ENCODE peak calls at places on chromosome 16, in six cellular contexts. N, O, W, G, T and B are unnamed samples.

GRCh38 chr16:68275611-68276191 is 11.4 kb downstream of the SLC7A6 start:
- DNase-seq in N (no peak), O (no peak), W (peak), G (no peak), T (no peak), B (peak)

GRCh38 chr16:56637814-56638750 is at the start of gene MT1A:
- DNase-seq in N (peak), O (peak), W (no peak), G (peak), T (peak), B (no peak)

GRCh38 chr16:15690296-15690695 is 40.3 kb downstream of the NDE1 start:
- DNase-seq in N (no peak), O (no peak), W (no peak), G (no peak), T (no peak), B (no peak)

GRCh38 chr16:70703041-70703834 is 17.4 kb upstream of the MTSS2 start:
- DNase-seq in N (peak), O (peak), W (no peak), G (peak), T (no peak), B (no peak)

GRCh38 chr16:4257646-4258556 is 14.9 kb downstream of the TFAP4 start:
- DNase-seq in N (peak), O (no peak), W (no peak), G (no peak), T (no peak), B (no peak)

GRCh38 chr16:29820730-29821662 is 734 bp downstream of the MVP start:
- DNase-seq in N (no peak), O (no peak), W (peak), G (peak), T (no peak), B (peak)

GRCh38 chr16:57665541-57665940 is 2.6 kb upstream of the ADGRG3 start:
- DNase-seq in N (no peak), O (no peak), W (no peak), G (no peak), T (no peak), B (no peak)

GRCh38 chr16:50438041-50438437 is 69.3 kb upstream of the BRD7 start:
- DNase-seq in N (no peak), O (no peak), W (no peak), G (no peak), T (no peak), B (no peak)

GRCh38 chr16:89606006-89606405 is 7.4 kb upstream of the DPEP1 start:
- DNase-seq in N (no peak), O (no peak), W (no peak), G (no peak), T (no peak), B (no peak)

GRCh38 chr16:66996324-66996982 is 8.1 kb downstream of the CES4A start:
- DNase-seq in N (peak), O (no peak), W (no peak), G (peak), T (no peak), B (no peak)

GRCh38 chr16:1713933-1714332 is 7.9 kb downstream of the MAPK8IP3 start:
- DNase-seq in N (no peak), O (no peak), W (peak), G (no peak), T (no peak), B (no peak)

GRCh38 chr16:58508671-58509251 is 6.6 kb upstream of the SETD6 start:
- DNase-seq in N (no peak), O (no peak), W (no peak), G (no peak), T (no peak), B (no peak)

GRCh38 chr16:83901101-83901500 is 2.2 kb downstream of the MLYCD start:
- DNase-seq in N (no peak), O (no peak), W (no peak), G (no peak), T (no peak), B (no peak)

GRCh38 chr16:56610609-56611111 is 2.3 kb downstream of the MT2A start:
- DNase-seq in N (no peak), O (no peak), W (no peak), G (no peak), T (no peak), B (no peak)

GRCh38 chr16:11014159-11014558 is 69.8 kb downstream of the CLEC16A start:
- DNase-seq in N (no peak), O (no peak), W (no peak), G (no peak), T (no peak), B (no peak)

GRCh38 chr16:74998481-74999207 is at the start of gene ZNRF1:
- DNase-seq in N (peak), O (peak), W (peak), G (peak), T (peak), B (peak)

GRCh38 chr16:25135239-25135878 is 23.8 kb downstream of the LCMT1 start:
- DNase-seq in N (no peak), O (no peak), W (no peak), G (no peak), T (no peak), B (no peak)

GRCh38 chr16:48317614-48318013 is 67.6 kb downstream of the SIAH1 start:
- DNase-seq in N (no peak), O (no peak), W (peak), G (no peak), T (peak), B (peak)

GRCh38 chr16:75506567-75506966 is 11.3 kb upstream of the CHST6 start:
- DNase-seq in N (no peak), O (no peak), W (no peak), G (peak), T (no peak), B (no peak)

DNA sequence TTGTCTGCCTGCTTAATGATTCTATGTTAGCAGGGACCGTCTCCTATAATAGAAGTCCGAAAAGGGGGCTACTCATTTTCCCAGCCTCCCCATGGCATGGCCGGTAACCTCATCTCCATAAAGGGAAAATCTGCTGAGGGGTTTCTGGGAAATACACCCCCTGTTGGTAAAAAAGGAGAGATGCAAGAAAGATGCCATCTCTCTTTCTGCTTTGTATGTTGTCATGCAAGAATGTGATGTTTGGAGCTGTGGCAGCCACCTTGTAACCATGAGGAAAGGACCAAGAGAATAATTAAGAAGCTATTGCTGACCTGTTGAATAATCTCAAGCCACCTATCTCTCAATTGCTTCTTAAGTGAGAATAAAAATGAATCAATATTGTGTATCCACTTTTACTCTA is 94.8 kb upstream of the XYLT1 start:
- DNase-seq in N (no peak), O (peak), W (no peak), G (no peak), T (no peak), B (no peak)
- TF ChIP-seq CTCF in N (no peak), O (peak), W (no peak), G (no peak), T (no peak), B (peak)

GRCh38 chr16:12680531-12680930 is 123.2 kb downstream of the CPPED1 start:
- DNase-seq in N (no peak), O (no peak), W (no peak), G (no peak), T (no peak), B (no peak)
- TF ChIP-seq CTCF in N (no peak), O (no peak), W (no peak), G (no peak), T (no peak), B (no peak)

GRCh38 chr16:8950580-8951077 is 13.1 kb downstream of the USP7 start:
- DNase-seq in N (no peak), O (no peak), W (no peak), G (no peak), T (no peak), B (no peak)
- TF ChIP-seq CTCF in N (no peak), O (no peak), W (no peak), G (no peak), T (no peak), B (no peak)

GRCh38 chr16:87203060-87203656 is 114.0 kb downstream of the C16orf95 start:
- DNase-seq in N (peak), O (peak), W (peak), G (peak), T (peak), B (peak)
- TF ChIP-seq CTCF in N (peak), O (peak), W (peak), G (peak), T (peak), B (peak)